ENCODE peak calls at places on chromosomes 11 and 22, in eight cellular contexts. M is pulmonary artery endothelial cell; Y is nephron progenitor cell; O is kidney tubule cell; W is immature natural killer cell; P is HEK293T; F is activated CD4-positive, alpha-beta T cell treated with anti-CD3 and anti-CD28 coated beads, Interleukin-2, amount 50 U/mL, for 48 hours; T is mucosa of descending colon. G is an unnamed sample.

GRCh38 chr11:29310706-29311342 is 706.0 kb downstream of the KCNA4 start:
- DNase-seq in Y (no peak), P (no peak), W (no peak), O (peak; percentile 23), M (no peak), T (no peak), F (no peak), G (no peak)

GRCh38 chr22:26481694-26482093 is 1.9 kb downstream of the HPS4 start:
- DNase-seq in F (peak; percentile 21), O (no peak), W (no peak), M (no peak), T (no peak), Y (no peak), P (no peak), G (no peak)

GRCh38 chr11:17277024-17277584 is 565 bp downstream of the NUCB2 start:
- DNase-seq in Y (no peak), M (no peak), F (no peak), W (peak; percentile 58), T (no peak), P (no peak), O (peak; percentile 53), G (no peak)

GRCh38 chr11:116641561-116642045 is 131.2 kb downstream of the BUD13 start:
- DNase-seq in F (peak; percentile 43), P (peak; percentile 67), M (no peak), O (peak; percentile 59), Y (peak; percentile 72), W (no peak), T (peak; percentile 68), G (peak; percentile 85)

GRCh38 chr11:70397336-70397982 is 870 bp upstream of the CTTN start:
- DNase-seq in O (no peak), T (peak; percentile 38), P (peak; percentile 50), M (no peak), W (no peak), Y (peak; percentile 17), F (no peak), G (peak; percentile 37)

GRCh38 chr22:23632178-23632577 is at the start of gene DRICH1:
- DNase-seq in Y (no peak), F (no peak), T (no peak), P (no peak), O (peak; percentile 42), W (peak; percentile 8), M (no peak), G (no peak)

GRCh38 chr22:19292262-19293230 is 1.0 kb upstream of the CLTCL1 start:
- DNase-seq in Y (peak; percentile 6), W (no peak), P (no peak), M (no peak), T (peak; percentile 55), F (no peak), O (no peak), G (no peak)

GRCh38 chr11:22079133-22079847 is 113.6 kb upstream of the ANO5 start:
- DNase-seq in T (no peak), W (no peak), F (no peak), O (peak; percentile 77), Y (no peak), M (no peak), P (no peak), G (no peak)

GRCh38 chr22:49308300-49308699 is 519.4 kb downstream of the BRD1 start:
- DNase-seq in M (no peak), O (no peak), T (no peak), Y (no peak), F (no peak), W (no peak), P (no peak), G (no peak)

GRCh38 chr11:46112961-46113617 is 8.2 kb downstream of the PHF21A start:
- DNase-seq in O (peak; percentile 55), P (peak; percentile 61), W (peak; percentile 51), M (no peak), F (no peak), T (no peak), Y (no peak), G (no peak)

GRCh38 chr11:118757881-118758399 is 33.0 kb downstream of the DDX6 start:
- DNase-seq in O (no peak), F (no peak), W (no peak), M (no peak), T (no peak), Y (no peak), P (no peak), G (no peak)

GRCh38 chr11:86625981-86626380 is 46.4 kb downstream of the ME3 start:
- DNase-seq in F (no peak), O (peak; percentile 21), T (no peak), M (no peak), W (no peak), P (no peak), Y (no peak), G (no peak)

GRCh38 chr22:38109391-38110000 is 988 bp downstream of the BAIAP2L2 start:
- DNase-seq in M (no peak), T (peak; percentile 42), W (peak; percentile 39), F (no peak), O (no peak), Y (no peak), P (no peak), G (no peak)

GRCh38 chr11:102157219-102157618 is 47.0 kb downstream of the YAP1 start:
- DNase-seq in P (peak; percentile 22), O (peak; percentile 72), Y (no peak), W (no peak), F (no peak), M (no peak), T (peak; percentile 46), G (no peak)

GRCh38 chr11:8812438-8812837 is 98.6 kb upstream of the AKIP1 start:
- DNase-seq in O (peak; percentile 39), M (no peak), F (no peak), W (no peak), P (no peak), Y (no peak), T (peak; percentile 44), G (no peak)

GRCh38 chr11:2587132-2587930 is 112.5 kb downstream of the KCNQ1OT1 start:
- DNase-seq in M (no peak), F (peak; percentile 1), W (no peak), T (peak; percentile 17), Y (no peak), P (no peak), O (no peak), G (no peak)

GRCh38 chr11:34266987-34267386 is 90.8 kb downstream of the ABTB2 start:
- DNase-seq in M (no peak), P (no peak), O (no peak), F (no peak), Y (no peak), T (no peak), W (no peak), G (no peak)

GRCh38 chr22:31604746-31605705 is 57.0 kb downstream of the PISD start:
- DNase-seq in T (no peak), F (no peak), O (no peak), Y (no peak), P (no peak), W (no peak), M (no peak), G (no peak)

GRCh38 chr11:94857337-94857736 is 89.2 kb downstream of the AMOTL1 start:
- DNase-seq in O (no peak), M (no peak), T (no peak), P (no peak), W (no peak), F (no peak), Y (no peak), G (no peak)

GRCh38 chr11:94730153-94730552 is 38.0 kb upstream of the AMOTL1 start:
- DNase-seq in M (no peak), W (no peak), T (no peak), Y (no peak), O (peak; percentile 76), P (no peak), F (no peak), G (no peak)

GRCh38 chr11:88101881-88102594 is 73.2 kb downstream of the RAB38 start:
- DNase-seq in W (no peak), T (no peak), P (no peak), Y (no peak), F (no peak), M (no peak), O (peak; percentile 57), G (no peak)

GRCh38 chr11:27218498-27219038 is 144.4 kb downstream of the CCDC34 start:
- DNase-seq in M (no peak), Y (no peak), W (no peak), F (no peak), O (peak; percentile 81), P (no peak), T (no peak), G (no peak)

GRCh38 chr22:25406510-25407210 is 157.8 kb upstream of the GRK3 start:
- DNase-seq in W (no peak), Y (no peak), F (no peak), M (no peak), O (no peak), P (no peak), T (no peak), G (no peak)

GRCh38 chr11:118899296-118899688 is 15.6 kb downstream of the CXCR5 start:
- DNase-seq in Y (no peak), T (peak; percentile 22), W (no peak), F (no peak), P (no peak), M (no peak), O (no peak), G (no peak)

GRCh38 chr11:59141673-59142460 is 789 bp upstream of the FAM111A start:
- DNase-seq in Y (no peak), T (no peak), W (peak; percentile 3), M (no peak), P (no peak), O (peak; percentile 40), F (no peak), G (no peak)

GRCh38 chr11:704189-704798 is 1.7 kb upstream of the EPS8L2 start:
- DNase-seq in Y (no peak), F (no peak), M (no peak), T (peak; percentile 53), W (no peak), P (no peak), O (no peak), G (no peak)

GRCh38 chr11:76799061-76799804 is 16.1 kb downstream of the TSKU start:
- DNase-seq in P (peak; percentile 88), T (peak; percentile 90), W (peak; percentile 70), M (no peak), O (peak; percentile 79), F (peak; percentile 82), Y (peak; percentile 92), G (peak; percentile 92)

GRCh38 chr11:125904678-125905077 is 370 bp downstream of the DDX25 start:
- DNase-seq in M (no peak), W (no peak), F (no peak), Y (no peak), O (no peak), T (peak; percentile 25), P (no peak), G (no peak)

GRCh38 chr11:22792497-22792896 is 37.1 kb downstream of the SVIP start:
- DNase-seq in M (peak; percentile 65), F (no peak), W (no peak), P (no peak), Y (no peak), T (no peak), O (peak; percentile 69), G (no peak)

GRCh38 chr11:130478204-130478701 is 29.8 kb downstream of the ADAMTS15 start:
- DNase-seq in W (no peak), M (no peak), F (no peak), T (peak; percentile 53), Y (peak; percentile 50), P (no peak), O (peak; percentile 89), G (no peak)

GRCh38 chr22:42811510-42811909 is 45.6 kb downstream of the ARFGAP3 start:
- DNase-seq in M (no peak), T (no peak), W (no peak), Y (no peak), P (no peak), O (no peak), F (no peak), G (no peak)

GRCh38 chr22:20422965-20423635 is 14.5 kb downstream of the SCARF2 start:
- DNase-seq in Y (no peak), F (no peak), W (no peak), P (no peak), M (no peak), O (no peak), T (no peak), G (no peak)

GRCh38 chr11:57406337-57406904 is 16.0 kb upstream of the PRG2 start:
- DNase-seq in T (no peak), W (no peak), O (peak; percentile 92), Y (no peak), F (peak; percentile 60), P (no peak), M (peak; percentile 63), G (no peak)

GRCh38 chr11:62398011-62398994 is 20.5 kb upstream of the SCGB1A1 start:
- DNase-seq in M (no peak), O (peak; percentile 16), T (no peak), P (peak; percentile 3), W (no peak), Y (peak; percentile 33), F (no peak), G (no peak)

G was measured in WTC11.